ENCODE peak calls at places on chromosome 9, in five cellular contexts. Q is SK-N-SH, Y is HepG2, I is GM12878, P is HCT116. J is an unnamed sample. For H4K20me1, the result is how much of the 10 kb centered on the place peaks cover.

GRCh38 chr9:38412751-38413150 is 11.5 kb downstream of the IGFBPL1 start:
- DNase-seq in Q (no peak), Y (no peak), I (no peak), P (no peak), J (no peak)

GRCh38 chr9:86732514-86732913 is 214.8 kb downstream of the GAS1 start:
- DNase-seq in Q (no peak), Y (no peak), I (no peak), P (no peak), J (peak)

GRCh38 chr9:131423171-131423581 is 29.3 kb downstream of the PRRC2B start:
- DNase-seq in Q (peak), Y (no peak), I (peak), P (no peak), J (peak)

GRCh38 chr9:130336885-130337284 is 71.3 kb downstream of the HMCN2 start:
- DNase-seq in Q (no peak), Y (no peak), I (no peak), P (no peak), J (no peak)

GRCh38 chr9:75161116-75161857 is 73.0 kb downstream of the OSTF1 start:
- DNase-seq in Q (no peak), Y (no peak), I (no peak), P (no peak), J (no peak)

GRCh38 chr9:98105006-98105405 is 14.0 kb downstream of the TRIM14 start:
- DNase-seq in Q (no peak), Y (no peak), I (no peak), P (no peak), J (no peak)

GRCh38 chr9:97857603-97858392 is 4.8 kb downstream of the FOXE1 start:
- DNase-seq in Q (no peak), Y (no peak), I (no peak), P (no peak), J (no peak)

GRCh38 chr9:125241863-125242739 is 958 bp upstream of the HSPA5 start:
- DNase-seq in Q (peak), Y (no peak), I (no peak), P (no peak), J (peak)

GRCh38 chr9:98280574-98280973 is 25.1 kb upstream of the TBC1D2 start:
- DNase-seq in Q (peak), Y (no peak), I (no peak), P (no peak), J (no peak)

GRCh38 chr9:131273146-131273545 is 3.2 kb downstream of the FAM78A start:
- DNase-seq in Q (no peak), Y (no peak), I (no peak), P (no peak), J (no peak)

GRCh38 chr9:122991370-122991830 is 42.1 kb upstream of the GPR21 start:
- DNase-seq in Q (peak), Y (peak), I (peak), P (peak), J (peak)

GRCh38 chr9:118686940-118687339 is 682.3 kb downstream of the BRINP1 start:
- DNase-seq in Q (no peak), Y (no peak), I (no peak), P (no peak), J (no peak)

GRCh38 chr9:78212868-78213267 is 23.0 kb upstream of the CEP78 start:
- DNase-seq in Q (no peak), Y (no peak), I (no peak), P (no peak), J (no peak)

GRCh38 chr9:120040896-120041295 is 539.1 kb downstream of the CDK5RAP2 start:
- DNase-seq in Q (no peak), Y (no peak), I (no peak), P (no peak), J (no peak)

GRCh38 chr9:93852728-93853127 is 102.4 kb downstream of the BARX1 start:
- DNase-seq in Q (no peak), Y (no peak), I (no peak), P (no peak), J (no peak)

GRCh38 chr9:77455312-77455927 is 192.7 kb downstream of the GNA14 start:
- DNase-seq in Q (no peak), Y (peak), I (no peak), P (peak), J (peak)

GRCh38 chr9:336039-336438 is 121.4 kb downstream of the DOCK8 start:
- DNase-seq in Q (no peak), Y (peak), I (no peak), P (no peak), J (no peak)

GRCh38 chr9:86695904-86696424 is 251.3 kb downstream of the GAS1 start:
- DNase-seq in Q (no peak), Y (no peak), I (no peak), P (no peak), J (peak)

GRCh38 chr9:19230356-19231125 is at the start of gene DENND4C:
- DNase-seq in Q (peak), Y (peak), I (peak), P (peak), J (peak)

GRCh38 chr9:19232830-19233194 is 2.3 kb downstream of the DENND4C start:
- DNase-seq in Q (peak), Y (no peak), I (peak), P (no peak), J (peak)

GRCh38 chr9:19232117-19232829 is 1.8 kb downstream of the DENND4C start:
- DNase-seq in Q (no peak), Y (no peak), I (no peak), P (no peak), J (peak)

GRCh38 chr9:19231126-19232035 is 888 bp downstream of the DENND4C start:
- DNase-seq in Q (peak), Y (no peak), I (no peak), P (no peak), J (peak)

GRCh38 chr9:19233344-19233743 is 2.9 kb downstream of the DENND4C start:
- DNase-seq in Q (no peak), Y (no peak), I (no peak), P (no peak), J (peak)
- H4K20me1 ChIP-seq in Q (under half), Y (under half), I (under half), P (under half), J (under half)

DNA sequence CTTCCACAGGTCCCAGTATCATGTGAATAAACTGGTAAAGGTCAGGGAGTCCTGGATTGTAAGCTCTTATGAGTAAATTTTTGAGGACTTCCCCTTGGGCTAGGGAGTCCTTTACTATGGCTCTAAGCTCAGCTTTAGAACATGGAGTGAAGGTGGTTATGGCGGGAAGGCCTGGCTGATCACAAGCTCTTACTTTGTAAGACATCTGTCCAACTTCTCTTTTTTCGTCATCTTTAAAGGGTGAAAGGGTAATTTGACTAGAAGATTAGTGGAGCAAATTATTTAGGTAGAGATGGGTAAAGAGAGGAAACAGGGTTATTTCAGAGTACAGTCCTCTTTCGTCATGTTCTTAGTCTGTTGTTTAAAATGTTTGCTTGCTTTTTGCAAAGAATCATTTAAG is 155.4 kb downstream of the AOPEP start:
- DNase-seq in Q (no peak), Y (no peak), I (no peak), P (no peak), J (no peak)
- H3K4me2 ChIP-seq in Q (no peak), Y (no peak), I (peak), P (no peak), J (no peak)

GRCh38 chr9:121200346-121200745 is 1.3 kb downstream of the RAB14 start:
- DNase-seq in Q (no peak), Y (no peak), I (no peak), P (no peak), J (peak)
- H4K20me1 ChIP-seq in Q (half or more), Y (half or more), I (under half), P (under half), J (under half)

GRCh38 chr9:132876849-132877248 is 1.2 kb downstream of the AK8 start:
- DNase-seq in Q (no peak), Y (no peak), I (no peak), P (no peak), J (no peak)
- H3K4me2 ChIP-seq in Q (no peak), Y (peak), I (no peak), P (peak), J (no peak)

GRCh38 chr9:100066539-100066938 is 32.3 kb downstream of the ERP44 start:
- DNase-seq in Q (no peak), Y (no peak), I (peak), P (no peak), J (peak)
- H4K20me1 ChIP-seq in Q (under half), Y (under half), I (under half), P (under half), J (under half)

DNA sequence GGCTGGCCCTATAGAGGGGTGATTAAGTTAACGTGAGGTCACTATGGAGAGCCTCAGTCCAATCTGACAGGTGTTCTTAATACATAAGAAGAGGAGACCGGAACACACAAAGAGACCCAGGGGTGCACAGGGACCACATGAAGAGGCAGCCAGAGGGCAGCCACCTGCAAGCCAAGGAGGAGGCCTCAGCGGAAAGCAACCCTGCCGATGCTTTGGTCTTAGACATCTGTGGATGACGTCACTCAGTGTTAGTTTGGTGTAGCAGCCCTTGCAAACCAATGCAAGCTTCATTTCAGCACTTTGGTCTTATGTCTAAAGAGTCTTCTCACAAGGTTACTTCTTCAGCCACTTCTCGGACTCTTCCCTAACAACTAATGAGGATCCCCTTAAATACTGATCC is 47.6 kb upstream of the GRHPR start:
- DNase-seq in Q (no peak), Y (no peak), I (peak), P (no peak), J (no peak)
- H3K4me2 ChIP-seq in Q (no peak), Y (no peak), I (peak), P (no peak), J (no peak)

DNA sequence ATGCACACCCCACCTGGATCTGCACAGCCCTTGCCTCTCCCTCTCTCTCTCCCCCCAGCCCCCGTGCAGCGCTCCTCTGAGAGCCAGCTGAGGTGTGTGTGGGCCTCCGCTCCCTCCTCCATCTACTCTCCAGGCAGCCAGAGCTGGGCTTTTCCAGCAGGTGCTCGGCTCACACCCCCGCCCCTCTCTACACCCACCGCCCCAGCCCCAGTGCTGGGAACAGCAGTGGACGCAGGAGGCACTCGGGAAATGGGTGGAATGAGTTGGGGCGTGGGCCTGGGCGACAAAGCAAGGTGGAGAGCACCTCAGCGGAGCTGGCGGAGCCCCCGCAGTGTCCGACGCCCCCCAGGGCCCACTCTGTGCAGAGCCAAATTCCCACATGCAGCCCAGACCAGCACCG is 13.3 kb upstream of the LHX3 start:
- DNase-seq in Q (no peak), Y (no peak), I (no peak), P (no peak), J (no peak)
- H4K20me1 ChIP-seq in Q (under half), Y (under half), I (under half), P (under half), J (under half)

GRCh38 chr9:134259708-134260107 is 66.5 kb upstream of the RXRA start:
- DNase-seq in Q (no peak), Y (no peak), I (no peak), P (no peak), J (no peak)

GRCh38 chr9:134258332-134258731 is 67.9 kb upstream of the RXRA start:
- DNase-seq in Q (no peak), Y (no peak), I (no peak), P (no peak), J (no peak)

GRCh38 chr9:134258828-134259546 is 67.3 kb upstream of the RXRA start:
- DNase-seq in Q (no peak), Y (peak), I (no peak), P (no peak), J (no peak)

GRCh38 chr9:134262035-134262434 is 64.2 kb upstream of the RXRA start:
- DNase-seq in Q (no peak), Y (no peak), I (no peak), P (no peak), J (no peak)

DNA sequence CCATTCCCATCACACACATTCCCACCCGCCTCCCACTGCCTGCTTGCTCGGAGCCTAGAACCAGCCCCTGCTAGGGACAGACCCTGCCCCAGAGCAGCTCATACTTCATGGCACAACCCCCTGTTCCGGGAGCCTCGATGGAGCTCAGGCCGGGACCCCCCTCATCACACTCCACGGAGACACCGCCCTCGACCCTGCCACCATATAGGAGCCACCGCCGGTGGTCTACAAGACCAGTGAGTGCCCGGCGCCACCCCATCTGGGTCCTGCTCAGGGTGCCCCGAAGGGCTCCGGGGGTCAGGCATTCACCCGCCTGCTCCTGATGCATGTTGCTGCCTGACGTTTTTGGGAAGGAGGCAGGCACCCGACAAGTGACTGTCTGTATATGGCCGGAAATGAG is 65.5 kb upstream of the RXRA start:
- DNase-seq in Q (no peak), Y (no peak), I (no peak), P (no peak), J (no peak)
- H3K4me2 ChIP-seq in Q (no peak), Y (no peak), I (no peak), P (no peak), J (no peak)